ENCODE peak calls at places on chromosomes 11 and 22, in ten cellular contexts. One of them, this sample, is unnamed.

GRCh38 chr11:125892994-125893393 is 5.5 kb downstream of the HYLS1 start:
- DNase-seq in activated effector memory CD4-positive, alpha-beta T cell treated with anti-CD3 and anti-CD28 coated beads, Interleukin-2, amount 50 U/mL, for 16 hours: no peak
- DNase-seq in fibroblast of villous mesenchyme: no peak
- DNase-seq in NCI-H69: no peak
- DNase-seq in iPS-NIHi11: no peak
- DNase-seq in astrocyte of the cerebellum: no peak
- DNase-seq in omental fat pad: no peak
- DNase-seq in activated CD8-positive, alpha-beta memory T cell treated with anti-CD3 and anti-CD28 coated beads, Interleukin-2, amount 50 U/mL, for 48 hours: no peak
- DNase-seq in LoVo: no peak
- DNase-seq in sigmoid colon: no peak
- DNase-seq in this sample: no peak

GRCh38 chr11:9760180-9760550 is 96.3 kb downstream of the SWAP70 start:
- DNase-seq in activated effector memory CD4-positive, alpha-beta T cell treated with anti-CD3 and anti-CD28 coated beads, Interleukin-2, amount 50 U/mL, for 16 hours: no peak
- DNase-seq in fibroblast of villous mesenchyme: peak; percentile 90
- DNase-seq in NCI-H69: peak; percentile 44
- DNase-seq in iPS-NIHi11: no peak
- DNase-seq in astrocyte of the cerebellum: peak; percentile 95
- DNase-seq in omental fat pad: peak; percentile 52
- DNase-seq in activated CD8-positive, alpha-beta memory T cell treated with anti-CD3 and anti-CD28 coated beads, Interleukin-2, amount 50 U/mL, for 48 hours: no peak
- DNase-seq in LoVo: no peak
- DNase-seq in sigmoid colon: peak; percentile 97
- DNase-seq in this sample: peak; percentile 77

GRCh38 chr11:123168955-123169484 is 26.0 kb downstream of the CLMP start:
- DNase-seq in activated effector memory CD4-positive, alpha-beta T cell treated with anti-CD3 and anti-CD28 coated beads, Interleukin-2, amount 50 U/mL, for 16 hours: no peak
- DNase-seq in fibroblast of villous mesenchyme: no peak
- DNase-seq in NCI-H69: peak; percentile 28
- DNase-seq in iPS-NIHi11: no peak
- DNase-seq in astrocyte of the cerebellum: peak; percentile 85
- DNase-seq in omental fat pad: no peak
- DNase-seq in activated CD8-positive, alpha-beta memory T cell treated with anti-CD3 and anti-CD28 coated beads, Interleukin-2, amount 50 U/mL, for 48 hours: no peak
- DNase-seq in LoVo: no peak
- DNase-seq in sigmoid colon: no peak
- DNase-seq in this sample: no peak

GRCh38 chr11:117668291-117668690 is 128.7 kb downstream of the DSCAML1 start:
- DNase-seq in activated effector memory CD4-positive, alpha-beta T cell treated with anti-CD3 and anti-CD28 coated beads, Interleukin-2, amount 50 U/mL, for 16 hours: no peak
- DNase-seq in fibroblast of villous mesenchyme: no peak
- DNase-seq in NCI-H69: peak; percentile 97
- DNase-seq in iPS-NIHi11: no peak
- DNase-seq in astrocyte of the cerebellum: no peak
- DNase-seq in omental fat pad: no peak
- DNase-seq in activated CD8-positive, alpha-beta memory T cell treated with anti-CD3 and anti-CD28 coated beads, Interleukin-2, amount 50 U/mL, for 48 hours: no peak
- DNase-seq in LoVo: no peak
- DNase-seq in sigmoid colon: no peak
- DNase-seq in this sample: no peak

GRCh38 chr11:115612331-115612730 is 108.1 kb upstream of the CADM1 start:
- DNase-seq in activated effector memory CD4-positive, alpha-beta T cell treated with anti-CD3 and anti-CD28 coated beads, Interleukin-2, amount 50 U/mL, for 16 hours: no peak
- DNase-seq in fibroblast of villous mesenchyme: no peak
- DNase-seq in NCI-H69: peak; percentile 72
- DNase-seq in iPS-NIHi11: peak; percentile 43
- DNase-seq in astrocyte of the cerebellum: peak; percentile 23
- DNase-seq in omental fat pad: no peak
- DNase-seq in activated CD8-positive, alpha-beta memory T cell treated with anti-CD3 and anti-CD28 coated beads, Interleukin-2, amount 50 U/mL, for 48 hours: no peak
- DNase-seq in LoVo: no peak
- DNase-seq in sigmoid colon: no peak
- DNase-seq in this sample: no peak

GRCh38 chr11:41379084-41379483 is 80.4 kb downstream of the LRRC4C start:
- DNase-seq in activated effector memory CD4-positive, alpha-beta T cell treated with anti-CD3 and anti-CD28 coated beads, Interleukin-2, amount 50 U/mL, for 16 hours: no peak
- DNase-seq in fibroblast of villous mesenchyme: no peak
- DNase-seq in NCI-H69: peak; percentile 79
- DNase-seq in iPS-NIHi11: no peak
- DNase-seq in astrocyte of the cerebellum: no peak
- DNase-seq in omental fat pad: no peak
- DNase-seq in activated CD8-positive, alpha-beta memory T cell treated with anti-CD3 and anti-CD28 coated beads, Interleukin-2, amount 50 U/mL, for 48 hours: no peak
- DNase-seq in LoVo: no peak
- DNase-seq in sigmoid colon: no peak
- DNase-seq in this sample: no peak

GRCh38 chr22:27487600-27488450 is 313.7 kb downstream of the MN1 start:
- DNase-seq in activated effector memory CD4-positive, alpha-beta T cell treated with anti-CD3 and anti-CD28 coated beads, Interleukin-2, amount 50 U/mL, for 16 hours: no peak
- DNase-seq in fibroblast of villous mesenchyme: peak; percentile 65
- DNase-seq in NCI-H69: peak; percentile 9
- DNase-seq in iPS-NIHi11: no peak
- DNase-seq in astrocyte of the cerebellum: peak; percentile 53
- DNase-seq in omental fat pad: no peak
- DNase-seq in activated CD8-positive, alpha-beta memory T cell treated with anti-CD3 and anti-CD28 coated beads, Interleukin-2, amount 50 U/mL, for 48 hours: no peak
- DNase-seq in LoVo: no peak
- DNase-seq in sigmoid colon: no peak
- DNase-seq in this sample: peak; percentile 70

GRCh38 chr11:72781063-72781312 is 12.9 kb downstream of the STARD10 start:
- DNase-seq in activated effector memory CD4-positive, alpha-beta T cell treated with anti-CD3 and anti-CD28 coated beads, Interleukin-2, amount 50 U/mL, for 16 hours: no peak
- DNase-seq in fibroblast of villous mesenchyme: no peak
- DNase-seq in NCI-H69: peak; percentile 60
- DNase-seq in iPS-NIHi11: peak; percentile 68
- DNase-seq in astrocyte of the cerebellum: no peak
- DNase-seq in omental fat pad: no peak
- DNase-seq in activated CD8-positive, alpha-beta memory T cell treated with anti-CD3 and anti-CD28 coated beads, Interleukin-2, amount 50 U/mL, for 48 hours: no peak
- DNase-seq in LoVo: peak; percentile 23
- DNase-seq in sigmoid colon: no peak
- DNase-seq in this sample: no peak

GRCh38 chr11:125941241-125941605 is 4.6 kb upstream of the VSIG10L2 start:
- DNase-seq in activated effector memory CD4-positive, alpha-beta T cell treated with anti-CD3 and anti-CD28 coated beads, Interleukin-2, amount 50 U/mL, for 16 hours: no peak
- DNase-seq in fibroblast of villous mesenchyme: no peak
- DNase-seq in NCI-H69: no peak
- DNase-seq in iPS-NIHi11: no peak
- DNase-seq in astrocyte of the cerebellum: no peak
- DNase-seq in omental fat pad: no peak
- DNase-seq in activated CD8-positive, alpha-beta memory T cell treated with anti-CD3 and anti-CD28 coated beads, Interleukin-2, amount 50 U/mL, for 48 hours: no peak
- DNase-seq in LoVo: no peak
- DNase-seq in sigmoid colon: peak; percentile 53
- DNase-seq in this sample: no peak

GRCh38 chr22:44136112-44136511 is 44.6 kb upstream of the PARVG start:
- DNase-seq in activated effector memory CD4-positive, alpha-beta T cell treated with anti-CD3 and anti-CD28 coated beads, Interleukin-2, amount 50 U/mL, for 16 hours: no peak
- DNase-seq in fibroblast of villous mesenchyme: no peak
- DNase-seq in NCI-H69: no peak
- DNase-seq in iPS-NIHi11: no peak
- DNase-seq in astrocyte of the cerebellum: no peak
- DNase-seq in omental fat pad: no peak
- DNase-seq in activated CD8-positive, alpha-beta memory T cell treated with anti-CD3 and anti-CD28 coated beads, Interleukin-2, amount 50 U/mL, for 48 hours: no peak
- DNase-seq in LoVo: no peak
- DNase-seq in sigmoid colon: peak; percentile 39
- DNase-seq in this sample: no peak

GRCh38 chr11:2885676-2886081 is at the start of gene CDKN1C:
- DNase-seq in activated effector memory CD4-positive, alpha-beta T cell treated with anti-CD3 and anti-CD28 coated beads, Interleukin-2, amount 50 U/mL, for 16 hours: peak; percentile 94
- DNase-seq in fibroblast of villous mesenchyme: peak; percentile 87
- DNase-seq in NCI-H69: peak; percentile 92
- DNase-seq in iPS-NIHi11: peak; percentile 92
- DNase-seq in astrocyte of the cerebellum: peak; percentile 59
- DNase-seq in omental fat pad: peak; percentile 63
- DNase-seq in activated CD8-positive, alpha-beta memory T cell treated with anti-CD3 and anti-CD28 coated beads, Interleukin-2, amount 50 U/mL, for 48 hours: peak; percentile 88
- DNase-seq in LoVo: peak; percentile 79
- DNase-seq in sigmoid colon: peak; percentile 97
- DNase-seq in this sample: peak; percentile 90

GRCh38 chr11:18715476-18715875 is 10.5 kb downstream of the IGSF22 start:
- DNase-seq in activated effector memory CD4-positive, alpha-beta T cell treated with anti-CD3 and anti-CD28 coated beads, Interleukin-2, amount 50 U/mL, for 16 hours: no peak
- DNase-seq in fibroblast of villous mesenchyme: no peak
- DNase-seq in NCI-H69: no peak
- DNase-seq in iPS-NIHi11: no peak
- DNase-seq in astrocyte of the cerebellum: no peak
- DNase-seq in omental fat pad: no peak
- DNase-seq in activated CD8-positive, alpha-beta memory T cell treated with anti-CD3 and anti-CD28 coated beads, Interleukin-2, amount 50 U/mL, for 48 hours: no peak
- DNase-seq in LoVo: no peak
- DNase-seq in sigmoid colon: no peak
- DNase-seq in this sample: no peak

GRCh38 chr11:128472128-128473110 is 114.9 kb downstream of the ETS1 start:
- DNase-seq in activated effector memory CD4-positive, alpha-beta T cell treated with anti-CD3 and anti-CD28 coated beads, Interleukin-2, amount 50 U/mL, for 16 hours: peak; percentile 85
- DNase-seq in fibroblast of villous mesenchyme: peak; percentile 81
- DNase-seq in NCI-H69: peak; percentile 13
- DNase-seq in iPS-NIHi11: no peak
- DNase-seq in astrocyte of the cerebellum: no peak
- DNase-seq in omental fat pad: no peak
- DNase-seq in activated CD8-positive, alpha-beta memory T cell treated with anti-CD3 and anti-CD28 coated beads, Interleukin-2, amount 50 U/mL, for 48 hours: no peak
- DNase-seq in LoVo: no peak
- DNase-seq in sigmoid colon: no peak
- DNase-seq in this sample: peak; percentile 31

GRCh38 chr11:83713701-83714100 is 427.5 kb upstream of the CCDC90B start:
- DNase-seq in activated effector memory CD4-positive, alpha-beta T cell treated with anti-CD3 and anti-CD28 coated beads, Interleukin-2, amount 50 U/mL, for 16 hours: no peak
- DNase-seq in fibroblast of villous mesenchyme: peak; percentile 76
- DNase-seq in NCI-H69: peak; percentile 27
- DNase-seq in iPS-NIHi11: no peak
- DNase-seq in astrocyte of the cerebellum: no peak
- DNase-seq in omental fat pad: peak; percentile 31
- DNase-seq in activated CD8-positive, alpha-beta memory T cell treated with anti-CD3 and anti-CD28 coated beads, Interleukin-2, amount 50 U/mL, for 48 hours: no peak
- DNase-seq in LoVo: no peak
- DNase-seq in sigmoid colon: no peak
- DNase-seq in this sample: no peak

GRCh38 chr11:79512706-79513469 is 72.1 kb upstream of the TENM4 start:
- DNase-seq in activated effector memory CD4-positive, alpha-beta T cell treated with anti-CD3 and anti-CD28 coated beads, Interleukin-2, amount 50 U/mL, for 16 hours: no peak
- DNase-seq in fibroblast of villous mesenchyme: no peak
- DNase-seq in NCI-H69: no peak
- DNase-seq in iPS-NIHi11: no peak
- DNase-seq in astrocyte of the cerebellum: no peak
- DNase-seq in omental fat pad: no peak
- DNase-seq in activated CD8-positive, alpha-beta memory T cell treated with anti-CD3 and anti-CD28 coated beads, Interleukin-2, amount 50 U/mL, for 48 hours: no peak
- DNase-seq in LoVo: no peak
- DNase-seq in sigmoid colon: no peak
- DNase-seq in this sample: no peak

GRCh38 chr11:65415499-65416340 is 6.9 kb upstream of the NEAT1 start:
- DNase-seq in activated effector memory CD4-positive, alpha-beta T cell treated with anti-CD3 and anti-CD28 coated beads, Interleukin-2, amount 50 U/mL, for 16 hours: peak; percentile 62
- DNase-seq in fibroblast of villous mesenchyme: no peak
- DNase-seq in NCI-H69: peak; percentile 73
- DNase-seq in iPS-NIHi11: no peak
- DNase-seq in astrocyte of the cerebellum: no peak
- DNase-seq in omental fat pad: no peak
- DNase-seq in activated CD8-positive, alpha-beta memory T cell treated with anti-CD3 and anti-CD28 coated beads, Interleukin-2, amount 50 U/mL, for 48 hours: peak; percentile 52
- DNase-seq in LoVo: no peak
- DNase-seq in sigmoid colon: peak; percentile 71
- DNase-seq in this sample: no peak